ENCODE peak calls at places on chromosomes 6 and 20, in seven cellular contexts. N is CD8-positive, alpha-beta memory T cell; Q is cardiac muscle cell; T is sigmoid colon; O is A549; S is hepatocyte; G is GM23248. R is an unnamed sample.

GRCh38 chr6:43060034-43060754 is 763 bp downstream of the KLC4 start:
- DNase-seq in N (no peak), Q (peak; percentile 33), T (no peak), O (peak; percentile 15), S (peak; percentile 81), G (peak; percentile 42), R (no peak)

GRCh38 chr6:106608080-106608668 is 21.1 kb downstream of the RTN4IP1 start:
- DNase-seq in N (peak; percentile 32), Q (peak; percentile 64), T (no peak), O (peak; percentile 15), S (peak; percentile 70), G (peak; percentile 64), R (no peak)

GRCh38 chr6:158560787-158561246 is 926 bp downstream of the TMEM181 start:
- DNase-seq in N (peak; percentile 11), Q (peak; percentile 28), T (no peak), O (no peak), S (peak; percentile 56), G (peak; percentile 76), R (peak; percentile 70)

GRCh38 chr6:105204768-105205167 is 25.0 kb upstream of the POPDC3 start:
- DNase-seq in N (no peak), Q (no peak), T (no peak), O (no peak), S (no peak), G (no peak), R (no peak)

GRCh38 chr20:843908-844307 is 10.4 kb downstream of the FAM110A start:
- DNase-seq in N (no peak), Q (no peak), T (no peak), O (no peak), S (no peak), G (no peak), R (no peak)

GRCh38 chr6:166852484-166852975 is 103.8 kb downstream of the RNASET2 start:
- DNase-seq in N (no peak), Q (no peak), T (no peak), O (no peak), S (no peak), G (no peak), R (no peak)

GRCh38 chr6:88013554-88013953 is 34.1 kb upstream of the SPACA1 start:
- DNase-seq in N (no peak), Q (no peak), T (no peak), O (peak; percentile 2), S (no peak), G (peak; percentile 8), R (no peak)

GRCh38 chr6:76072562-76072961 is at the start of gene IMPG1:
- DNase-seq in N (no peak), Q (no peak), T (no peak), O (no peak), S (no peak), G (no peak), R (no peak)

GRCh38 chr6:13229205-13230085 is 98.9 kb downstream of the TBC1D7 start:
- DNase-seq in N (peak; percentile 1), Q (no peak), T (no peak), O (peak; percentile 7), S (peak; percentile 35), G (no peak), R (no peak)

GRCh38 chr6:24566020-24566752 is 71.4 kb downstream of the ALDH5A1 start:
- DNase-seq in N (no peak), Q (no peak), T (no peak), O (no peak), S (peak; percentile 19), G (peak; percentile 45), R (no peak)

GRCh38 chr6:109336221-109336955 is 45.9 kb downstream of the CD164 start:
- DNase-seq in N (no peak), Q (no peak), T (no peak), O (peak; percentile 38), S (no peak), G (peak; percentile 47), R (no peak)

GRCh38 chr6:148193063-148193680 is 149.5 kb upstream of the SASH1 start:
- DNase-seq in N (no peak), Q (no peak), T (no peak), O (no peak), S (no peak), G (peak; percentile 59), R (no peak)

DNA sequence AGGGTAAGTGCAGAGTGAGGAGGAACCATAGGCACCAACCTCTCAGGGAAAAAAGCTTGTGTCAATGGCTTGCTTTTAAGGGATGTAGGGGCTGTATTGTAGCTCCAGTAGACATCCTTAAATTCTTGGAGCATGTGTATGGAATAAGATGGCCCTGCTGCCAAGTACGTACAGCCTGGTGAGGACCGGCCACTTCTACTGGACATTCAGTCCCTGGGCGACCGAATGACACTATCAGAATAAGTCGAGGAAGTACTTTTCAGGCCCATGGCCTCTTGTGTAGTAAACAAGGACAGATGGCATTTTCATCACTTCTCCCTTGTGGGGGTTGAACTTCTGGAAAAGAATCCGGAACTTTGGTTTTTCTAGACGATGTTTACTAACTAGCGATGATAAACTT is 32.8 kb downstream of the GFRA4 start:
- DNase-seq in N (no peak), Q (no peak), T (no peak), O (no peak), S (no peak), G (no peak), R (no peak)
- H3K27ac ChIP-seq in N (no peak overlapping the region), Q (no peak overlapping the region), T (no peak overlapping the region), O (no peak overlapping the region), S (no peak overlapping the region), G (no peak overlapping the region), R (no peak overlapping the region)

DNA sequence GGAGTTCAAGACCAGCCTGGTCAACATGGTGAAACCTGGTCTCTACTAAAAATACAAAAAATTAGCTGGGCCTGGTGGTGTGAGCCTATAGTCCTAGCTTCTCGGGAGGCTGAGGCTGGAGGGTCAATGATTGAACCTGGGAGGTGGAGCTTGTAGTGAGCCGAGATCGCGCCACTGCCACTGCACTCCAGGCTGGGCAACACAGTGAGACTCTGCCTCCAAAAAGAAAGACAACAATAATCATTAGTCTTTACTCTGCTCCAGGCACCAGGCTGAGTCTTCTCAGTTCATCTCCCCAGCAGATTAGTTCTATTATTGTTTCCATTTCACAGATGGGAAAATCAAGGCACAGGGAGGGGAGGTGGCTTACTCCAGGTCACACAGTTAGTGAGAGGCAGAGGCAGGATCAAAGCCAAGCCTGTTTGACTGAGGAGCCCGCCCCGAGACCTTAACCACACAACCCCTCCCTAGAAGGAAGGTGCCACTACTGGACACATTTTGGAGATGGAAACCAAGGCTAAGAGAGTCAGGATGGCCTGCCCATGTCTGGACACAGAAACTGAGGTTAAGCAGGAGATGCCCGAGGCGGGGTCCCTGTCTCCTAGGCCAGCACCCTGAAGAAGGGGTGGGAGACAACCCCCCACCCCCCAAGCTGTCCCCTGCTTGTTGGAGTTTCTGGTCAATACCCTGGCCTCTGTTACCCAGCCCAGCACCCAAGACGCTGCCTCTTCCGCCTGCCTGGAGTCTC is 75.8 kb downstream of the CEBPB start:
- DNase-seq in N (no peak), Q (no peak), T (no peak), O (no peak), S (no peak), G (no peak), R (no peak)
- H3K27ac ChIP-seq in N (no peak overlapping the region), Q (no peak overlapping the region), T (peak overlapping the region; percentile 25), O (peak overlapping the region; percentile 80), S (peak overlapping the region; percentile 34), G (peak overlapping the region; percentile 42), R (peak overlapping the region; percentile 70)

GRCh38 chr6:21398741-21399140 is 194.8 kb upstream of the SOX4 start:
- DNase-seq in N (no peak), Q (no peak), T (no peak), O (no peak), S (no peak), G (no peak), R (no peak)

GRCh38 chr6:21409231-21409630 is 184.3 kb upstream of the SOX4 start:
- DNase-seq in N (no peak), Q (no peak), T (no peak), O (no peak), S (no peak), G (no peak), R (no peak)

GRCh38 chr6:21402368-21402767 is 191.2 kb upstream of the SOX4 start:
- DNase-seq in N (no peak), Q (no peak), T (peak; percentile 79), O (no peak), S (peak; percentile 12), G (peak; percentile 83), R (no peak)

DNA sequence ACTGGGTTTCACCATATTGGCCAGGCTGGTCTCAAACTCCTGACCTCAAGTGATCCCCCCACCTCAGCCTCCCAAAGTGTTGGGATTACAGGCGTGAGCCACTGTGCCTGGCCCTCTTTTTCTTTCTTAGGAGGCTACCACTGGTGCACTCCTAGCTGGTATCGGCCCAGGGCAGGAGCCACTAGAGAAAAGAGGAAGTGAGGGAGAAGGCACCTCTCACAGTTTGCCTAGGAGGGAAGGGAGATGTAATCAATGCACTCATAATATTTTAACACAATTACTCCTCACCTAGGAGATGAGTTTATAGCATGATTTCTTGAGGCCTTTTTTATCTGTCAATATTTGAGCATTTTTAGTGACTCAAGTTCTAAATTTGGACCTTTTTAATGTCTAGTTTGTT is 189.0 kb upstream of the SOX4 start:
- DNase-seq in N (no peak), Q (no peak), T (no peak), O (no peak), S (no peak), G (no peak), R (no peak)
- H3K27ac ChIP-seq in N (no peak overlapping the region), Q (no peak overlapping the region), T (no peak overlapping the region), O (no peak overlapping the region), S (no peak overlapping the region), G (no peak overlapping the region), R (no peak overlapping the region)

GRCh38 chr6:4351506-4351852 is 216.1 kb upstream of the ECI2 start:
- DNase-seq in N (no peak), Q (no peak), T (no peak), O (no peak), S (no peak), G (no peak), R (no peak)
- H3K27ac ChIP-seq in N (no peak overlapping the region), Q (no peak overlapping the region), T (peak overlapping the region; percentile 82), O (peak overlapping the region; percentile 93), S (peak overlapping the region; percentile 42), G (peak overlapping the region; percentile 95), R (peak overlapping the region; percentile 85)

DNA sequence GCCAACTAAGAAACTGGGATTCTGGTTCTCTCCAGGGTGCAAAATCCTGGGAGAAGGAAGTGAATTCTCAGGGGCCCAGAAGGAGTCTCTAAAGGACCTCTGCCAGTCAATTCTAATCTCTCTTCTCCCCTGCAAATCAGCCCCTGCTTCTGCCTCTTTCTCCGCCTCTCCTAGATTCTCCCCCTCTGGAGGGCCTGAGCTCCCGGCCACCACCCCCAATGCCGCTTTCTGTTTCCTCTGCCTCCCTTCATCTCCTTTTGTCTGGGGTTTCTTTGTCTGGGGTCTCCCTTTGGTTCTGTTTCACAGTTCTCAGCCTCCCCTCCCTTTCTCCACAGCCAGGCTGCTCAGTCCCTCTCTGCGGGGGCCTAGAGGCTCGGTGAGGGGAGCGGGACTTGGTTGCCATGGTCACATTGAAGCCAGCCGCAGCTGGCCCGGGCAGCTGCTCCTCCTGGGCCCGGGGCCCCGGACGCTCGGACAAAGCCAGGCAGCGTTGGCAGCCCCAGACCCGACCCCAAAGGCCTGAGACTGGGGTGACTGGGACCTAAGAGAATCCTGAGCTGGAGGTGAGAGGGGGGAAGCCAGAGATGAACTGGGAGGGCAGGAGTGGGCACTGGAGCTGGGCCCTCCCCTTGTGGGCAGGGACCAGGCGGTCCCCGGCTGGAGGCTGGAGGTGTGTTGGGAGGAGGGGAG is 3.6 kb upstream of the DDR1 start:
- DNase-seq in N (no peak), Q (peak; percentile 44), T (no peak), O (no peak), S (no peak), G (no peak), R (no peak)
- H3K27ac ChIP-seq in N (no peak overlapping the region), Q (peak overlapping the region; percentile 40), T (no peak overlapping the region), O (peak overlapping the region; percentile 30), S (peak overlapping the region; percentile 100), G (no peak overlapping the region), R (no peak overlapping the region)

GRCh38 chr6:39224523-39225182 is 4.6 kb downstream of the KCNK5 start:
- DNase-seq in N (no peak), Q (no peak), T (no peak), O (no peak), S (no peak), G (no peak), R (no peak)
- H3K27ac ChIP-seq in N (peak overlapping the region; percentile 62), Q (no peak overlapping the region), T (peak overlapping the region; percentile 46), O (no peak overlapping the region), S (peak overlapping the region; percentile 27), G (no peak overlapping the region), R (peak overlapping the region; percentile 47)